ENCODE peak calls at places on chromosomes 3 and 15, in seven cellular contexts. B is central memory CD4-positive, alpha-beta T cell; O is cardiac muscle cell; F is NAMALWA; C is AG08395; M is lung; H is Kasumi-1. K is an unnamed sample.

GRCh38 chr15:66767370-66767769 is 65.3 kb downstream of the SMAD6 start:
- DNase-seq in F (no peak), B (no peak), C (no peak), M (no peak), O (no peak), H (no peak), K (no peak)

GRCh38 chr15:82548700-82549099 is 8.4 kb upstream of the RPS17 start:
- DNase-seq in C (no peak), B (no peak), M (no peak), F (no peak), H (no peak), O (no peak), K (no peak)

GRCh38 chr15:40003491-40003916 is 35.5 kb downstream of the SRP14 start:
- DNase-seq in B (no peak), C (no peak), H (no peak), M (no peak), O (no peak), F (no peak), K (no peak)

GRCh38 chr3:17420668-17421067 is 321.8 kb downstream of the TBC1D5 start:
- DNase-seq in O (no peak), F (no peak), H (no peak), C (no peak), B (no peak), M (no peak), K (no peak)

GRCh38 chr3:2516762-2517441 is 418.2 kb downstream of the CNTN4 start:
- DNase-seq in O (no peak), C (no peak), M (no peak), F (no peak), B (no peak), H (no peak), K (no peak)

GRCh38 chr3:138914870-138915502 is 32.0 kb downstream of the FOXL2 start:
- DNase-seq in B (no peak), C (peak), O (no peak), H (peak), M (peak), F (no peak), K (peak)

GRCh38 chr3:128969993-128970740 is 23.7 kb downstream of the CFAP92 start:
- DNase-seq in B (peak), O (peak), H (peak), M (peak), C (peak), F (peak), K (peak)

GRCh38 chr15:49847436-49847835 is 226.6 kb downstream of the DTWD1 start:
- DNase-seq in M (no peak), C (no peak), B (no peak), H (no peak), F (no peak), O (peak), K (no peak)

GRCh38 chr15:38721549-38721948 is 156.9 kb upstream of the RASGRP1 start:
- DNase-seq in F (no peak), O (no peak), M (no peak), H (no peak), B (no peak), C (peak), K (no peak)

GRCh38 chr15:79436037-79436780 is 4.1 kb downstream of the MINAR1 start:
- DNase-seq in O (no peak), H (no peak), C (no peak), M (peak), B (no peak), F (no peak), K (no peak)

GRCh38 chr15:31353931-31354330 is 27.3 kb downstream of the KLF13 start:
- DNase-seq in H (no peak), C (peak), O (peak), B (no peak), M (no peak), F (no peak), K (no peak)